ENCODE peak calls at places on chromosomes 13 and 19, in five cellular contexts. T is gastrocnemius medialis, Z is PC-9, M is uterus, U is PC-3. W is an unnamed sample.

GRCh38 chr13:48653074-48654054 is at the start of gene CYSLTR2:
- DNase-seq in T (no peak), Z (no peak), M (no peak), U (no peak), W (no peak)

GRCh38 chr13:81133066-81133465 is 792.1 kb upstream of the SPRY2 start:
- DNase-seq in T (no peak), Z (no peak), M (no peak), U (peak; percentile 14), W (no peak)

GRCh38 chr13:31538067-31539042 is 201.0 kb upstream of the RXFP2 start:
- DNase-seq in T (no peak), Z (peak; percentile 4), M (no peak), U (peak; percentile 59), W (no peak)

GRCh38 chr19:48628486-48629296 is 8.5 kb downstream of the DBP start:
- DNase-seq in T (no peak), Z (no peak), M (no peak), U (no peak), W (peak; percentile 19)

GRCh38 chr13:71695662-71696061 is 171.3 kb downstream of the DACH1 start:
- DNase-seq in T (no peak), Z (no peak), M (no peak), U (no peak), W (no peak)

GRCh38 chr13:103698000-103698399 is 631.8 kb upstream of the SLC10A2 start:
- DNase-seq in T (no peak), Z (no peak), M (no peak), U (no peak), W (no peak)

GRCh38 chr19:2812414-2813234 is 7.0 kb upstream of the ZNF554 start:
- DNase-seq in T (no peak), Z (no peak), M (no peak), U (no peak), W (no peak)

GRCh38 chr19:17681505-17682125 is 6.5 kb downstream of the UNC13A start:
- DNase-seq in T (no peak), Z (peak; percentile 22), M (no peak), U (peak; percentile 25), W (no peak)

GRCh38 chr13:41402695-41403511 is 54.4 kb upstream of the RGCC start:
- DNase-seq in T (no peak), Z (no peak), M (no peak), U (no peak), W (no peak)

GRCh38 chr19:38685666-38686529 is 38.4 kb downstream of the ACTN4 start:
- DNase-seq in T (no peak), Z (peak; percentile 33), M (no peak), U (peak; percentile 63), W (no peak)

GRCh38 chr13:105908581-105908980 is 626.9 kb downstream of the EFNB2 start:
- DNase-seq in T (no peak), Z (no peak), M (no peak), U (no peak), W (no peak)

GRCh38 chr13:101527130-101527529 is 74.7 kb downstream of the ITGBL1 start:
- DNase-seq in T (no peak), Z (no peak), M (no peak), U (peak; percentile 38), W (no peak)

GRCh38 chr19:6271721-6272410 is 7.9 kb downstream of the MLLT1 start:
- DNase-seq in T (peak; percentile 69), Z (no peak), M (peak; percentile 91), U (peak; percentile 30), W (peak; percentile 83)

GRCh38 chr13:51632643-51633357 is 48.5 kb downstream of the WDFY2 start:
- DNase-seq in T (no peak), Z (no peak), M (no peak), U (no peak), W (no peak)
- H3K27ac ChIP-seq in T (no peak overlapping the region), Z (no peak overlapping the region), M (no peak overlapping the region), U (no peak overlapping the region), W (peak overlapping the region; percentile 41)

GRCh38 chr19:13017306-13018036 is 22.2 kb downstream of the NFIX start:
- DNase-seq in T (no peak), Z (no peak), M (no peak), U (peak; percentile 70), W (no peak)
- H3K4me1 ChIP-seq in T (peaks cover 76% of the 10 kb centered on the region), Z (peaks cover 13% of the 10 kb centered on the region), M (peaks cover 28% of the 10 kb centered on the region), U (peaks cover 82% of the 10 kb centered on the region), W (peaks cover 9% of the 10 kb centered on the region)

DNA sequence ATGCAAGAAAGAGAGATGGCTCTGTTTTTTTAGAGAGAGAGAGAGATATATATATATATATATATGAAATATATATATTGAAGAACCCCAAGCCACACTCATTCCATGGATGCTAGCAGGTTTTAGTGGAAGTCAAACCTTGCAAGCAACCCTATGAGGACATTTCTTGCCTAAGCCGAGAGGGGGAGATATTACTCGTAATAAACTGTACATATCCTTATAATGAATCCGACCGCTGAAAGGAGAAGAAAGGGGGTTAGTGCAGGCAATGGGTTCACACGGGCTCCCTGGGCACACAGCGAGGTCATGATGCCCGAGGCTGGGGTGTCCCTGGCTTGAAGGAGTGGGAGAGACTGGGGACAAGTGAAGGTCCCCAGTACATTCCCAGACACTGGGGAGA is 78.3 kb downstream of the IER2 start:
- DNase-seq in T (no peak), Z (no peak), M (no peak), U (peak; percentile 61), W (no peak)
- TF ChIP-seq CTCF in T (no peak), Z (no peak), M (no peak), U (peak; percentile 43), W (no peak)

GRCh38 chr19:4174895-4175668 is 7.3 kb downstream of the SIRT6 start:
- DNase-seq in T (no peak), Z (no peak), M (no peak), U (no peak), W (no peak)
- H3K27ac ChIP-seq in T (no peak overlapping the region), Z (no peak overlapping the region), M (no peak overlapping the region), U (no peak overlapping the region), W (no peak overlapping the region)

GRCh38 chr13:43085545-43085944 is 62.2 kb downstream of the DNAJC15 start:
- DNase-seq in T (no peak), Z (no peak), M (no peak), U (peak; percentile 67), W (no peak)
- H3K4me1 ChIP-seq in T (no peaks in the 10 kb centered on the region), Z (no peaks in the 10 kb centered on the region), M (no peaks in the 10 kb centered on the region), U (peaks cover 5% of the 10 kb centered on the region), W (peaks cover 13% of the 10 kb centered on the region)

W was measured in pancreas.